ENCODE peak calls at places on chromosomes 5 and 9, in four cellular contexts. One of them, this sample, is unnamed. For H3K27me3, the result is how much of the 10 kb centered on the place peaks cover.

GRCh38 chr5:141875795-141876627 is 2.2 kb downstream of the PCDH1 start:
- DNase-seq in pancreas: no peak
- DNase-seq in body of pancreas: peak
- DNase-seq in A673: no peak
- DNase-seq in this sample: peak

GRCh38 chr5:149775785-149776184 is 45.7 kb downstream of the PPARGC1B start:
- DNase-seq in pancreas: no peak
- DNase-seq in body of pancreas: no peak
- DNase-seq in A673: peak
- DNase-seq in this sample: no peak

GRCh38 chr5:109905906-109906305 is 216.2 kb downstream of the MAN2A1 start:
- DNase-seq in pancreas: no peak
- DNase-seq in body of pancreas: no peak
- DNase-seq in A673: no peak
- DNase-seq in this sample: no peak

GRCh38 chr5:80069918-80070318 is 34.8 kb downstream of the THBS4 start:
- DNase-seq in pancreas: no peak
- DNase-seq in body of pancreas: no peak
- DNase-seq in A673: peak
- DNase-seq in this sample: peak

GRCh38 chr5:161023591-161023990 is 171.6 kb upstream of the ATP10B start:
- DNase-seq in pancreas: no peak
- DNase-seq in body of pancreas: no peak
- DNase-seq in A673: no peak
- DNase-seq in this sample: no peak

GRCh38 chr9:130039504-130040147 is 3.4 kb downstream of the FNBP1 start:
- DNase-seq in pancreas: no peak
- DNase-seq in body of pancreas: no peak
- DNase-seq in A673: peak
- DNase-seq in this sample: no peak

GRCh38 chr9:129889936-129890717 is 54.9 kb downstream of the USP20 start:
- DNase-seq in pancreas: no peak
- DNase-seq in body of pancreas: no peak
- DNase-seq in A673: no peak
- DNase-seq in this sample: peak

GRCh38 chr5:138663009-138663408 is 87.8 kb upstream of the HSPA9 start:
- DNase-seq in pancreas: no peak
- DNase-seq in body of pancreas: peak
- DNase-seq in A673: no peak
- DNase-seq in this sample: peak

GRCh38 chr9:120477534-120478001 is 102.4 kb downstream of the CDK5RAP2 start:
- DNase-seq in pancreas: no peak
- DNase-seq in body of pancreas: peak
- DNase-seq in A673: peak
- DNase-seq in this sample: no peak

GRCh38 chr5:143397302-143398052 is 6.0 kb downstream of the NR3C1 start:
- DNase-seq in pancreas: no peak
- DNase-seq in body of pancreas: no peak
- DNase-seq in A673: no peak
- DNase-seq in this sample: no peak

GRCh38 chr5:151298063-151298462 is 5.5 kb downstream of the SLC36A3 start:
- DNase-seq in pancreas: no peak
- DNase-seq in body of pancreas: no peak
- DNase-seq in A673: peak
- DNase-seq in this sample: no peak

GRCh38 chr5:135454946-135455345 is 2.8 kb upstream of the TIFAB start:
- DNase-seq in pancreas: no peak
- DNase-seq in body of pancreas: no peak
- DNase-seq in A673: no peak
- DNase-seq in this sample: no peak

GRCh38 chr5:135455876-135456237 is 3.7 kb upstream of the TIFAB start:
- DNase-seq in pancreas: no peak
- DNase-seq in body of pancreas: no peak
- DNase-seq in A673: no peak
- DNase-seq in this sample: no peak

GRCh38 chr5:135458356-135458755 is 6.2 kb upstream of the TIFAB start:
- DNase-seq in pancreas: no peak
- DNase-seq in body of pancreas: no peak
- DNase-seq in A673: no peak
- DNase-seq in this sample: no peak

GRCh38 chr5:135457424-135458071 is 5.4 kb upstream of the TIFAB start:
- DNase-seq in pancreas: peak
- DNase-seq in body of pancreas: peak
- DNase-seq in A673: peak
- DNase-seq in this sample: peak

GRCh38 chr5:135456238-135457099 is 4.3 kb upstream of the TIFAB start:
- DNase-seq in pancreas: no peak
- DNase-seq in body of pancreas: no peak
- DNase-seq in A673: no peak
- DNase-seq in this sample: peak
- H3K27me3 ChIP-seq in pancreas: under half
- H3K27me3 ChIP-seq in body of pancreas: under half
- H3K27me3 ChIP-seq in A673: under half
- H3K27me3 ChIP-seq in this sample: under half

GRCh38 chr5:174239718-174240117 is 194.2 kb downstream of the NSG2 start:
- DNase-seq in pancreas: no peak
- DNase-seq in body of pancreas: no peak
- DNase-seq in A673: no peak
- DNase-seq in this sample: no peak
- H3K27me3 ChIP-seq in pancreas: under half
- H3K27me3 ChIP-seq in body of pancreas: under half
- H3K27me3 ChIP-seq in A673: under half
- H3K27me3 ChIP-seq in this sample: under half

DNA sequence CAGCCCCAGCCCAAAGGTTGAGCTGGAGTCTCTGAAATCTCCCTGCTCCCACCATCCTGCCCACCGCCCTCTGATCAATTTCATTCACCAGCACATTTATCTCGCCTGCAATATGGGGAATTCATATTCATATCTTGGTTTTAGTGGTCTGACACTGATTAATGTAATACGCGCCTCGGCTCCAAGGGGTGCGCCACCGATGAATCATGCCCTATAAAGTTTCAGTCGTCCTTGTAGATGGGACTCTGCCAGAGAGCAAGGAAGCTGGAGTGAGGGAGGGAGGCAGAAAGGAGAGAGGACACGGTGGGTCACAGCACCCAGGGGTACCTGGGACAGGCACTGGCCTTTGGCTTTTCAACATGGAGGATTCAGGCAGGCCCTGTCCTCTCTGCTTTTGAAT is 8.9 kb downstream of the IRX1 start:
- DNase-seq in pancreas: no peak
- DNase-seq in body of pancreas: no peak
- DNase-seq in A673: no peak
- DNase-seq in this sample: no peak
- H3K27me3 ChIP-seq in pancreas: under half
- H3K27me3 ChIP-seq in body of pancreas: under half
- H3K27me3 ChIP-seq in A673: under half
- H3K27me3 ChIP-seq in this sample: half or more

DNA sequence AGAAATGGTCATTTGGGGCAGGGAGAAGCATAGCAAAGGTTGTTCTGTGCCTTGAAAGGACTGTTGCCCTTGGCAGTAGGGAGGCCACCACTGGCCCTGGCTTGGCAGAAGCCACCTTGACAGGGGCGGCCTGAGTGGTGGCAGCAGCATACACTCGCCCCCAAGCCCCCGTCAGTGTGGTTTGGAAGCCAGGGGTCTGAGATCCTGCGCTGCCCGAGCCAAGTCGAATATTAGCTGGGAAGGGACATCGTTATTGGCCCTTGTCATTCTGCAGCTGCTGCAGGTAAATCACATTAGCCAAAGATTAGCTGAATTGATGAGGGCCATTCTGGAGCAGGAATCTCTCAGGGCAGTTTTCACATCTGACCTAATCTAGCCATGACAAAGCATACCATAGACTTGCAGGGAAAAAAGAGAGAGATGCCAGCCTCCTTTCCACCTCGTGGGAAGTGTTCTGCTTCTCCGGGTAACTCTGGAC is 9.0 kb downstream of the OLFM1 start:
- DNase-seq in pancreas: no peak
- DNase-seq in body of pancreas: no peak
- DNase-seq in A673: no peak
- DNase-seq in this sample: no peak
- H3K27me3 ChIP-seq in pancreas: under half
- H3K27me3 ChIP-seq in body of pancreas: under half
- H3K27me3 ChIP-seq in A673: under half
- H3K27me3 ChIP-seq in this sample: under half